ENCODE peak calls at places on chromosomes 2 and 18, in five cellular contexts. One of them, this sample, is unnamed.

GRCh38 chr2:227447606-227448005 is 24.4 kb upstream of the AGFG1 start:
- DNase-seq in H7: no peak
- DNase-seq in stomach: no peak
- DNase-seq in cardiac fibroblast: no peak
- DNase-seq in brain microvascular endothelial cell: peak
- DNase-seq in this sample: peak

GRCh38 chr2:205714058-205714776 is 31.9 kb downstream of the NRP2 start:
- DNase-seq in H7: no peak
- DNase-seq in stomach: no peak
- DNase-seq in brain microvascular endothelial cell: peak
- DNase-seq in cardiac fibroblast: peak
- DNase-seq in this sample: no peak

GRCh38 chr2:157441072-157441454 is 2.8 kb downstream of the CYTIP start:
- DNase-seq in stomach: no peak
- DNase-seq in brain microvascular endothelial cell: no peak
- DNase-seq in H7: no peak
- DNase-seq in cardiac fibroblast: peak
- DNase-seq in this sample: no peak

GRCh38 chr2:8612734-8613179 is 69.1 kb upstream of the ID2 start:
- DNase-seq in stomach: no peak
- DNase-seq in brain microvascular endothelial cell: no peak
- DNase-seq in H7: no peak
- DNase-seq in cardiac fibroblast: no peak
- DNase-seq in this sample: no peak

GRCh38 chr2:199485732-199486335 is 28.1 kb upstream of the SATB2 start:
- DNase-seq in brain microvascular endothelial cell: peak
- DNase-seq in H7: peak
- DNase-seq in cardiac fibroblast: peak
- DNase-seq in stomach: peak
- DNase-seq in this sample: no peak

GRCh38 chr2:15965564-15966019 is 25.2 kb downstream of the MYCN start:
- DNase-seq in H7: peak
- DNase-seq in cardiac fibroblast: no peak
- DNase-seq in brain microvascular endothelial cell: no peak
- DNase-seq in stomach: peak
- DNase-seq in this sample: no peak

GRCh38 chr2:74334931-74335333 is 8.3 kb downstream of the SLC4A5 start:
- DNase-seq in brain microvascular endothelial cell: peak
- DNase-seq in cardiac fibroblast: peak
- DNase-seq in stomach: peak
- DNase-seq in H7: peak
- DNase-seq in this sample: peak

GRCh38 chr2:172965433-172965832 is 110.2 kb upstream of the MAP3K20 start:
- DNase-seq in stomach: no peak
- DNase-seq in brain microvascular endothelial cell: no peak
- DNase-seq in H7: no peak
- DNase-seq in cardiac fibroblast: no peak
- DNase-seq in this sample: no peak

GRCh38 chr2:226738821-226739507 is 60.7 kb downstream of the IRS1 start:
- DNase-seq in H7: no peak
- DNase-seq in brain microvascular endothelial cell: no peak
- DNase-seq in cardiac fibroblast: no peak
- DNase-seq in stomach: no peak
- DNase-seq in this sample: no peak

GRCh38 chr18:43720036-43720435 is 442.7 kb upstream of the SYT4 start:
- DNase-seq in brain microvascular endothelial cell: no peak
- DNase-seq in H7: no peak
- DNase-seq in stomach: no peak
- DNase-seq in cardiac fibroblast: peak
- DNase-seq in this sample: peak

GRCh38 chr2:109372171-109372568 is 241.6 kb downstream of the SEPTIN10 start:
- DNase-seq in brain microvascular endothelial cell: no peak
- DNase-seq in stomach: peak
- DNase-seq in cardiac fibroblast: no peak
- DNase-seq in H7: no peak
- DNase-seq in this sample: no peak

GRCh38 chr2:43133708-43134570 is 92.5 kb downstream of the ZFP36L2 start:
- DNase-seq in brain microvascular endothelial cell: no peak
- DNase-seq in H7: peak
- DNase-seq in stomach: peak
- DNase-seq in cardiac fibroblast: no peak
- DNase-seq in this sample: no peak

GRCh38 chr2:190837417-190837816 is 43.2 kb upstream of the GLS start:
- DNase-seq in cardiac fibroblast: peak
- DNase-seq in stomach: no peak
- DNase-seq in brain microvascular endothelial cell: no peak
- DNase-seq in H7: no peak
- DNase-seq in this sample: no peak

GRCh38 chr2:95698166-95698565 is 106.4 kb downstream of the TRIM43 start:
- DNase-seq in brain microvascular endothelial cell: no peak
- DNase-seq in H7: no peak
- DNase-seq in cardiac fibroblast: no peak
- DNase-seq in stomach: no peak
- DNase-seq in this sample: no peak

GRCh38 chr18:75003764-75004690 is 204.9 kb downstream of the PTGR3 start:
- DNase-seq in stomach: no peak
- DNase-seq in H7: no peak
- DNase-seq in brain microvascular endothelial cell: no peak
- DNase-seq in cardiac fibroblast: peak
- DNase-seq in this sample: no peak

GRCh38 chr2:239225456-239225855 is 175.4 kb downstream of the HDAC4 start:
- DNase-seq in brain microvascular endothelial cell: no peak
- DNase-seq in stomach: peak
- DNase-seq in cardiac fibroblast: no peak
- DNase-seq in H7: peak
- DNase-seq in this sample: no peak

GRCh38 chr2:5914831-5915611 is 222.8 kb downstream of the SOX11 start:
- DNase-seq in stomach: no peak
- DNase-seq in brain microvascular endothelial cell: peak
- DNase-seq in cardiac fibroblast: peak
- DNase-seq in H7: no peak
- DNase-seq in this sample: no peak

GRCh38 chr2:74915743-74916142 is 42.7 kb upstream of the POLE4 start:
- DNase-seq in H7: no peak
- DNase-seq in cardiac fibroblast: peak
- DNase-seq in brain microvascular endothelial cell: peak
- DNase-seq in stomach: no peak
- DNase-seq in this sample: no peak

GRCh38 chr2:406876-407275 is 119.0 kb upstream of the ALKAL2 start:
- DNase-seq in cardiac fibroblast: no peak
- DNase-seq in brain microvascular endothelial cell: no peak
- DNase-seq in stomach: no peak
- DNase-seq in H7: no peak
- DNase-seq in this sample: no peak

GRCh38 chr2:3257166-3257565 is 120.5 kb downstream of the EIPR1 start:
- DNase-seq in H7: peak
- DNase-seq in brain microvascular endothelial cell: peak
- DNase-seq in cardiac fibroblast: no peak
- DNase-seq in stomach: no peak
- DNase-seq in this sample: no peak

GRCh38 chr2:239103125-239104098 is 255.5 kb downstream of the TWIST2 start:
- DNase-seq in stomach: no peak
- DNase-seq in H7: peak
- DNase-seq in brain microvascular endothelial cell: no peak
- DNase-seq in cardiac fibroblast: no peak
- DNase-seq in this sample: no peak

GRCh38 chr2:222944552-222944951 is 83.7 kb downstream of the ACSL3 start:
- DNase-seq in H7: no peak
- DNase-seq in cardiac fibroblast: peak
- DNase-seq in stomach: no peak
- DNase-seq in brain microvascular endothelial cell: no peak
- DNase-seq in this sample: no peak

GRCh38 chr2:199765646-199766045 is 85.3 kb downstream of the FTCDNL1 start:
- DNase-seq in H7: no peak
- DNase-seq in cardiac fibroblast: no peak
- DNase-seq in stomach: no peak
- DNase-seq in brain microvascular endothelial cell: no peak
- DNase-seq in this sample: no peak

GRCh38 chr2:30422437-30422805 is 24.6 kb upstream of the LCLAT1 start:
- DNase-seq in brain microvascular endothelial cell: peak
- DNase-seq in H7: no peak
- DNase-seq in cardiac fibroblast: peak
- DNase-seq in stomach: peak
- DNase-seq in this sample: no peak

GRCh38 chr2:179613701-179614100 is 247.7 kb downstream of the ZNF385B start:
- DNase-seq in brain microvascular endothelial cell: no peak
- DNase-seq in stomach: no peak
- DNase-seq in H7: no peak
- DNase-seq in cardiac fibroblast: no peak
- DNase-seq in this sample: no peak

GRCh38 chr18:14074187-14074586 is 58.0 kb downstream of the ZNF519 start:
- DNase-seq in stomach: no peak
- DNase-seq in cardiac fibroblast: no peak
- DNase-seq in brain microvascular endothelial cell: no peak
- DNase-seq in H7: peak
- DNase-seq in this sample: no peak

GRCh38 chr18:489244-490023 is 11.1 kb downstream of the COLEC12 start:
- DNase-seq in H7: no peak
- DNase-seq in brain microvascular endothelial cell: peak
- DNase-seq in cardiac fibroblast: peak
- DNase-seq in stomach: no peak
- DNase-seq in this sample: no peak

GRCh38 chr2:151657667-151658076 is 76.6 kb downstream of the NEB start:
- DNase-seq in H7: no peak
- DNase-seq in brain microvascular endothelial cell: peak
- DNase-seq in cardiac fibroblast: no peak
- DNase-seq in stomach: no peak
- DNase-seq in this sample: no peak

GRCh38 chr2:86216577-86217555 is 17.6 kb downstream of the MRPL35 start:
- DNase-seq in stomach: no peak
- DNase-seq in H7: no peak
- DNase-seq in brain microvascular endothelial cell: peak
- DNase-seq in cardiac fibroblast: peak
- DNase-seq in this sample: no peak

GRCh38 chr2:134436706-134437105 is 182.8 kb downstream of the MGAT5 start:
- DNase-seq in stomach: no peak
- DNase-seq in cardiac fibroblast: no peak
- DNase-seq in brain microvascular endothelial cell: peak
- DNase-seq in H7: no peak
- DNase-seq in this sample: no peak

GRCh38 chr18:61949946-61950345 is 57.1 kb upstream of the RNF152 start:
- DNase-seq in cardiac fibroblast: peak
- DNase-seq in stomach: no peak
- DNase-seq in brain microvascular endothelial cell: peak
- DNase-seq in H7: no peak
- DNase-seq in this sample: no peak

DNA sequence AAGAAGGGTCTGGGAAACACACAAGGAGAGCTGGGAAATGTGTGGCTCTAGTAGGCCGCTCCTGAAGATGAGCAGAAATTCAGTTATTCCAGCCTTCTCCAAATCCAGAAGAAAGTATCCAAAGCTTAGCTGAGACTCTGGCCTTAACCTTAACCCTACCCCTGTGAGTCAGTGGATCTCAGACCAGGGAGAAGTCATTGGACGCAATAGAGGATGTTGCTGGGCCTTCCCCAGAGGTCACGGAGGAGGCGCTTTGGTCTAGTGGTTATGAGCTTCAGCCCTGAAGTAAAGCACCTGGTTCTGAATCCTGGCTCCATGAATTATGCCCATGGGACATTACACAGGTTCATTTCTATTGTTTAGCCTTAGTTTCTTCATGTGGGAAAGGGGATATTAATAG is 23.9 kb downstream of the PKDCC start:
- DNase-seq in brain microvascular endothelial cell: no peak
- DNase-seq in H7: no peak
- DNase-seq in cardiac fibroblast: no peak
- DNase-seq in stomach: no peak
- DNase-seq in this sample: no peak
- H3K4me3 ChIP-seq in brain microvascular endothelial cell: no peak
- H3K4me3 ChIP-seq in H7: no peak
- H3K4me3 ChIP-seq in cardiac fibroblast: no peak
- H3K4me3 ChIP-seq in stomach: no peak
- H3K4me3 ChIP-seq in this sample: no peak

GRCh38 chr2:219331560-219332213 is 857 bp downstream of the RESP18 start:
- DNase-seq in stomach: no peak
- DNase-seq in brain microvascular endothelial cell: peak
- DNase-seq in cardiac fibroblast: peak
- DNase-seq in H7: peak
- DNase-seq in this sample: no peak
- H3K4me3 ChIP-seq in stomach: no peak
- H3K4me3 ChIP-seq in brain microvascular endothelial cell: no peak
- H3K4me3 ChIP-seq in cardiac fibroblast: no peak
- H3K4me3 ChIP-seq in H7: no peak
- H3K4me3 ChIP-seq in this sample: no peak

GRCh38 chr18:7766383-7766782 is 199.3 kb downstream of the PTPRM start:
- DNase-seq in stomach: no peak
- DNase-seq in cardiac fibroblast: no peak
- DNase-seq in brain microvascular endothelial cell: no peak
- DNase-seq in H7: peak
- DNase-seq in this sample: no peak
- H3K4me3 ChIP-seq in stomach: no peak
- H3K4me3 ChIP-seq in cardiac fibroblast: no peak
- H3K4me3 ChIP-seq in brain microvascular endothelial cell: no peak
- H3K4me3 ChIP-seq in H7: no peak
- H3K4me3 ChIP-seq in this sample: no peak

GRCh38 chr18:36408606-36409005 is 111.1 kb downstream of the FHOD3 start:
- DNase-seq in H7: no peak
- DNase-seq in stomach: no peak
- DNase-seq in cardiac fibroblast: no peak
- DNase-seq in brain microvascular endothelial cell: no peak
- DNase-seq in this sample: no peak

GRCh38 chr18:36403896-36404824 is 106.6 kb downstream of the FHOD3 start:
- DNase-seq in stomach: no peak
- DNase-seq in brain microvascular endothelial cell: no peak
- DNase-seq in H7: no peak
- DNase-seq in cardiac fibroblast: no peak
- DNase-seq in this sample: no peak

GRCh38 chr18:36406805-36407204 is 109.3 kb downstream of the FHOD3 start:
- DNase-seq in cardiac fibroblast: no peak
- DNase-seq in H7: no peak
- DNase-seq in brain microvascular endothelial cell: no peak
- DNase-seq in stomach: no peak
- DNase-seq in this sample: no peak

GRCh38 chr18:36402765-36403396 is 105.4 kb downstream of the FHOD3 start:
- DNase-seq in cardiac fibroblast: peak
- DNase-seq in brain microvascular endothelial cell: no peak
- DNase-seq in stomach: no peak
- DNase-seq in H7: peak
- DNase-seq in this sample: peak

DNA sequence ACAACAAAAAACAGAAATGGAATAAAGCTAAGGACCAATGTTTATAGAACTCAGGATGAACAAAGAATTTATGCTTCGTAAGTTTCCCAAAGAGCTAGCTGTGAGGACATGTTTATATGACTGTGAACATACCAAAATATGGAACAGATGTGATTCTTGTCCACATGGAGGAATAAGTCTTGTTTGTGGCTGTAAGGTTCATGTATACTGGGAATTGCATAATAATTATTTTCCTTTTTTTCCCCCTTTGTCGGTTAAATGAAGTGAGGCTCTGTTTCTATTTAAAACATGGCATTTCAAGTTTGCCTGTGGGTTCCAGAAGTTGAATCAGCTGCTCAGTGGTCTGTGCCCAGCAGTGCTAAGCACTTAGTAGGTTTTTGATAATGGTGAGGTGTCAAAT is 108.1 kb downstream of the FHOD3 start:
- DNase-seq in brain microvascular endothelial cell: no peak
- DNase-seq in H7: no peak
- DNase-seq in stomach: no peak
- DNase-seq in cardiac fibroblast: no peak
- DNase-seq in this sample: no peak
- H3K4me3 ChIP-seq in brain microvascular endothelial cell: no peak
- H3K4me3 ChIP-seq in H7: no peak
- H3K4me3 ChIP-seq in stomach: no peak
- H3K4me3 ChIP-seq in cardiac fibroblast: no peak
- H3K4me3 ChIP-seq in this sample: no peak

GRCh38 chr2:165435611-165436010 is 33.9 kb upstream of the CSRNP3 start:
- DNase-seq in brain microvascular endothelial cell: no peak
- DNase-seq in stomach: no peak
- DNase-seq in cardiac fibroblast: no peak
- DNase-seq in H7: no peak
- DNase-seq in this sample: no peak
- H3K4me3 ChIP-seq in brain microvascular endothelial cell: no peak
- H3K4me3 ChIP-seq in stomach: no peak
- H3K4me3 ChIP-seq in cardiac fibroblast: no peak
- H3K4me3 ChIP-seq in H7: no peak
- H3K4me3 ChIP-seq in this sample: no peak

This sample was measured in AG09309.